ENCODE peak calls at places on chromosomes 6 and 20, in four cellular contexts. One of them, this sample, is unnamed.
A peak's percentile ranks its signal among the peaks of the same experiment; 100 is the strongest.

GRCh38 chr6:45445749-45446454 is 68.2 kb upstream of the SUPT3H start:
- DNase-seq in K562: peak; percentile 89
- DNase-seq in H1: no peak
- DNase-seq in SK-N-SH: peak; percentile 1
- DNase-seq in this sample: no peak

GRCh38 chr20:1734269-1734858 is 76.8 kb upstream of the SIRPG start:
- DNase-seq in K562: no peak
- DNase-seq in H1: no peak
- DNase-seq in SK-N-SH: no peak
- DNase-seq in this sample: no peak

GRCh38 chr6:26195924-26196845 is 109.0 kb downstream of the HFE start:
- DNase-seq in K562: no peak
- DNase-seq in H1: no peak
- DNase-seq in SK-N-SH: no peak
- DNase-seq in this sample: no peak

GRCh38 chr6:12203001-12203400 is 87.2 kb upstream of the EDN1 start:
- DNase-seq in K562: no peak
- DNase-seq in H1: peak; percentile 15
- DNase-seq in SK-N-SH: no peak
- DNase-seq in this sample: no peak

GRCh38 chr20:45293041-45294002 is 13.3 kb upstream of the RBPJL start:
- DNase-seq in K562: peak; percentile 88
- DNase-seq in H1: peak; percentile 64
- DNase-seq in SK-N-SH: peak; percentile 92
- DNase-seq in this sample: no peak

GRCh38 chr6:134863763-134864510 is 86.0 kb downstream of the ALDH8A1 start:
- DNase-seq in K562: no peak
- DNase-seq in H1: no peak
- DNase-seq in SK-N-SH: no peak
- DNase-seq in this sample: no peak

GRCh38 chr20:47929368-47930115 is 144.3 kb upstream of the SULF2 start:
- DNase-seq in K562: no peak
- DNase-seq in H1: no peak
- DNase-seq in SK-N-SH: no peak
- DNase-seq in this sample: no peak

GRCh38 chr6:138540468-138540867 is 41.2 kb upstream of the NHSL1 start:
- DNase-seq in K562: no peak
- DNase-seq in H1: no peak
- DNase-seq in SK-N-SH: no peak
- DNase-seq in this sample: no peak

GRCh38 chr20:50020283-50020682 is 37.5 kb downstream of the SNAI1 start:
- DNase-seq in K562: no peak
- DNase-seq in H1: no peak
- DNase-seq in SK-N-SH: no peak
- DNase-seq in this sample: no peak

GRCh38 chr20:63641146-63641791 is 12.0 kb downstream of the STMN3 start:
- DNase-seq in K562: peak; percentile 27
- DNase-seq in H1: no peak
- DNase-seq in SK-N-SH: no peak
- DNase-seq in this sample: no peak

GRCh38 chr20:24102290-24102689 is 113.7 kb upstream of the GGTLC1 start:
- DNase-seq in K562: no peak
- DNase-seq in H1: peak; percentile 23
- DNase-seq in SK-N-SH: no peak
- DNase-seq in this sample: no peak

GRCh38 chr6:169556758-169557505 is 144.9 kb downstream of the WDR27 start:
- DNase-seq in K562: no peak
- DNase-seq in H1: no peak
- DNase-seq in SK-N-SH: no peak
- DNase-seq in this sample: peak; percentile 61

GRCh38 chr6:37988131-37988530 is 168.6 kb downstream of the ZFAND3 start:
- DNase-seq in K562: no peak
- DNase-seq in H1: no peak
- DNase-seq in SK-N-SH: no peak
- DNase-seq in this sample: no peak

GRCh38 chr6:14540859-14541540 is 423.4 kb downstream of the CD83 start:
- DNase-seq in K562: no peak
- DNase-seq in H1: no peak
- DNase-seq in SK-N-SH: peak; percentile 19
- DNase-seq in this sample: no peak

GRCh38 chr6:158784505-158784904 is 34.7 kb downstream of the EZR start:
- DNase-seq in K562: no peak
- DNase-seq in H1: no peak
- DNase-seq in SK-N-SH: no peak
- DNase-seq in this sample: no peak

GRCh38 chr6:150251566-150252186 is 108.8 kb downstream of the PPP1R14C start:
- DNase-seq in K562: no peak
- DNase-seq in H1: no peak
- DNase-seq in SK-N-SH: no peak
- DNase-seq in this sample: no peak

GRCh38 chr20:62887147-62887859 is 25.7 kb upstream of the TCFL5 start:
- DNase-seq in K562: no peak
- DNase-seq in H1: no peak
- DNase-seq in SK-N-SH: peak; percentile 80
- DNase-seq in this sample: no peak

GRCh38 chr6:33116417-33116816 is 40.6 kb downstream of the HLA-DPB1 start:
- DNase-seq in K562: no peak
- DNase-seq in H1: peak; percentile 46
- DNase-seq in SK-N-SH: no peak
- DNase-seq in this sample: no peak

GRCh38 chr6:28900577-28901266 is 23.1 kb downstream of the TRIM27 start:
- DNase-seq in K562: no peak
- DNase-seq in H1: no peak
- DNase-seq in SK-N-SH: no peak
- DNase-seq in this sample: no peak

DNA sequence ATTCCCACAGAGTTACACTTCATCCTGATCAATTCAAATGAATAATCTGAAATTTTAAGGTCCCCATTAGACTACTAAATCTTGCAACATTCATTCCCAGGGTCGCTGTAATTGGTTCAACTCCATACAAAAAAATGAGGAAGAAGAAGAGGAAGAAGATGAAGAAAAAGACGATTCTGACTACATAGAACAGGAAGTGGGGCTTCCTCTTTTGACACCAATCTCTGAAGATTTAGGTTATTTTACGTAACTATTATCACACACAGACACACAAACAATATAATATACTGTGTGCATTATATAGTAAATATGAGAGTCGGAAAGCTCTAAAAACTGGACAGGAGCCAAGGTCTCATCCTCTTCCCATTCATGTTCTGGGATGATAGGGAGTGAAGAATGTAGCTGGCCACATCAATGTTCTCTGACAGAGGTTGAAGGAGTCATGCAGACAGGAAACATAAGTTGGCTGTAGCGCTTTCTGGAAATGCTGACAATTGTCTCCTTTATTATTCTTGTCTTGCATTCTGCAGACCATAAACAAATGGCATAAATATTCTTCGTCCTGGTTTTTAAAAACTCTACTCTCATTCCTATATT is 13.3 kb downstream of the RSPH4A start:
- DNase-seq in K562: no peak
- DNase-seq in H1: no peak
- DNase-seq in SK-N-SH: no peak
- DNase-seq in this sample: no peak
- TF ChIP-seq NRF1 in K562: no peak
- TF ChIP-seq NRF1 in H1: no peak
- TF ChIP-seq NRF1 in SK-N-SH: no peak
- TF ChIP-seq NRF1 in this sample: no peak

GRCh38 chr6:90294989-90295853 is 1.4 kb downstream of the BACH2 start:
- DNase-seq in K562: peak; percentile 31
- DNase-seq in H1: no peak
- DNase-seq in SK-N-SH: peak; percentile 79
- DNase-seq in this sample: no peak
- TF ChIP-seq NRF1 in K562: no peak
- TF ChIP-seq NRF1 in H1: no peak
- TF ChIP-seq NRF1 in SK-N-SH: no peak
- TF ChIP-seq NRF1 in this sample: no peak

DNA sequence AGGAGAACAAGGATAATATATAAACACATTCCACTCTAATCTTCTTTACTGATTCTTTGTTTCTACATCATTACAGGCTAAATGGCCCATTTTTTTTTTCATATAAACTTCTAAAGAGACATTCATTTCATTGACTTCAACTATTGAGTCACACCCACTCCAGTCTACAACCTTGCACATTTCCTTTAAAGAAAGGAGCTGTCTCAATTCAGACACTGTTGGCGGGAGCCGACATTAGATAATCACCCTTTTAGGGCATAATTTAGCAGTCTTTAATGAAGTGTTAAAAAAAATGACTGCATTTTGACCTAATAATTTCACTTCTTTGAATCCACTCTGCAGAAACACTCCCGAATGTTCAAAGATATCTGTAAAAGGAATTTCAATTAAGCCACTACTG is 1.6 kb downstream of the EPM2A start:
- DNase-seq in K562: peak; percentile 24
- DNase-seq in H1: no peak
- DNase-seq in SK-N-SH: no peak
- DNase-seq in this sample: no peak
- TF ChIP-seq NRF1 in K562: no peak
- TF ChIP-seq NRF1 in H1: no peak
- TF ChIP-seq NRF1 in SK-N-SH: no peak
- TF ChIP-seq NRF1 in this sample: no peak

DNA sequence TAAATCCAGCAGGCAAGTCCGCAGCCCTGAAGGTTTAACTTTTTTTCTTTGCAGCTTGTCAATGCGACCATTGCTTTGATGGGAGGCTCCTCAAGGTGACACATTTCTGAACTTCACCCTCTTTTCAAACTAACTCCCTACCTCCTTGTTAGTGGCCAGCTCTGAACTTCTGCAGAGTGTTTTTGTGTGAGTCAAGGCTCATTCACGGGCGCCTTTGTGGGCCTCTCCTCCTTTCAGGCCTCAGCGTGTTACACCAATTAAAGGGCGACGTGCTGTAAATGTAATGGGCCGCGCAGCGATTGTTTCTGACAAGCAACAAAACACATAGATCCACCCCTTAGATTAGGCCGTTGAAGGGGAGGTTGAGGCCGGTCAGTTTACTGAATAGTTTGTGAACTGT is 45.5 kb upstream of the NR2E1 start:
- DNase-seq in K562: no peak
- DNase-seq in H1: no peak
- DNase-seq in SK-N-SH: no peak
- DNase-seq in this sample: no peak
- TF ChIP-seq NRF1 in K562: no peak
- TF ChIP-seq NRF1 in H1: no peak
- TF ChIP-seq NRF1 in SK-N-SH: no peak
- TF ChIP-seq NRF1 in this sample: no peak

GRCh38 chr6:91352878-91353277 is 766.0 kb upstream of the MAP3K7 start:
- DNase-seq in K562: no peak
- DNase-seq in H1: no peak
- DNase-seq in SK-N-SH: no peak
- DNase-seq in this sample: no peak
- TF ChIP-seq NRF1 in K562: no peak
- TF ChIP-seq NRF1 in H1: no peak
- TF ChIP-seq NRF1 in SK-N-SH: no peak
- TF ChIP-seq NRF1 in this sample: no peak

This sample was measured in GM12878.